ENCODE peak calls at places on chromosomes 4 and X, in eight cellular contexts. R is HEK293T; P is stimulated activated naive B cell treated with anti-CD40 and anti-IgM and Interleukin-4, amounts not matched to agents 10 μg/mL and 1 μg/mL and 100 μg/mL, for 72 hours; Y is GM04504; A is NCI-H1930; M is A172; C is H54; K is KBM-7. I is an unnamed sample.

GRCh38 chrX:14496674-14497073 is 32.7 kb upstream of the GLRA2 start:
- DNase-seq in R (no peak), P (no peak), Y (no peak), A (no peak), M (no peak), C (no peak), K (no peak), I (no peak)

GRCh38 chrX:115968436-115969252 is 201.9 kb upstream of the AGTR2 start:
- DNase-seq in R (peak; percentile 62), P (no peak), Y (no peak), A (peak; percentile 81), M (peak; percentile 26), C (peak; percentile 54), K (peak; percentile 87), I (peak; percentile 22)

GRCh38 chr4:109434007-109434792 is 585 bp downstream of the SEC24B start:
- DNase-seq in R (peak; percentile 31), P (peak; percentile 1), Y (no peak), A (no peak), M (no peak), C (no peak), K (peak; percentile 43), I (no peak)

GRCh38 chr4:36758312-36758690 is 476.9 kb downstream of the DTHD1 start:
- DNase-seq in R (no peak), P (no peak), Y (no peak), A (no peak), M (peak; percentile 9), C (no peak), K (no peak), I (peak; percentile 30)

GRCh38 chr4:128061566-128062536 is 739 bp downstream of the LARP1B start:
- DNase-seq in R (peak; percentile 46), P (peak; percentile 58), Y (peak; percentile 16), A (peak; percentile 68), M (peak; percentile 33), C (peak; percentile 16), K (peak; percentile 72), I (peak; percentile 64)

GRCh38 chr4:121072836-121073362 is 564 bp upstream of the NDNF start:
- DNase-seq in R (no peak), P (no peak), Y (no peak), A (no peak), M (no peak), C (no peak), K (no peak), I (no peak)

GRCh38 chr4:7960790-7961655 is 21.4 kb upstream of the AFAP1 start:
- DNase-seq in R (no peak), P (peak; percentile 71), Y (peak; percentile 98), A (no peak), M (peak; percentile 99), C (no peak), K (peak; percentile 47), I (peak; percentile 96)

GRCh38 chr4:182246401-182247205 is 3.4 kb downstream of the TENM3 start:
- DNase-seq in R (no peak), P (no peak), Y (no peak), A (no peak), M (peak; percentile 69), C (peak; percentile 24), K (no peak), I (peak; percentile 90)

GRCh38 chr4:147334478-147334877 is 146.4 kb upstream of the EDNRA start:
- DNase-seq in R (no peak), P (no peak), Y (no peak), A (no peak), M (no peak), C (no peak), K (no peak), I (no peak)

GRCh38 chr4:28421221-28421620 is 1560.6 kb downstream of the STIM2 start:
- DNase-seq in R (no peak), P (no peak), Y (no peak), A (no peak), M (no peak), C (no peak), K (no peak), I (peak; percentile 60)

GRCh38 chr4:73740353-73740778 is at the start of gene CXCL8:
- DNase-seq in R (no peak), P (no peak), Y (peak; percentile 74), A (no peak), M (peak; percentile 93), C (peak; percentile 8), K (peak; percentile 85), I (peak; percentile 82)

GRCh38 chr4:86818845-86819244 is 30.3 kb downstream of the SLC10A6 start:
- DNase-seq in R (no peak), P (no peak), Y (no peak), A (no peak), M (no peak), C (no peak), K (no peak), I (no peak)

I was measured in foreskin keratinocyte.